ENCODE peak calls at places on chromosomes 1 and 21, in four cellular contexts. R is endothelial cell of umbilical vein, F is ascending aorta, B is neural progenitor cell. X is an unnamed sample.

GRCh38 chr1:194289569-194290266 is 1103.3 kb upstream of the B3GALT2 start:
- DNase-seq in R (no peak), F (no peak), B (no peak), X (no peak)

GRCh38 chr21:45590246-45590725 is 48.0 kb upstream of the SLC19A1 start:
- DNase-seq in R (peak; percentile 30), F (no peak), B (peak; percentile 80), X (peak; percentile 64)

GRCh38 chr1:164622057-164622840 is 63.3 kb downstream of the PBX1 start:
- DNase-seq in R (no peak), F (no peak), B (no peak), X (no peak)

GRCh38 chr1:180581635-180582039 is 22.9 kb downstream of the OVAAL start:
- DNase-seq in R (no peak), F (no peak), B (no peak), X (no peak)

GRCh38 chr1:33429332-33429731 is 1.6 kb downstream of the PHC2 start:
- DNase-seq in R (no peak), F (no peak), B (peak; percentile 44), X (no peak)

GRCh38 chr21:39114871-39115658 is 68.2 kb downstream of the PSMG1 start:
- DNase-seq in R (no peak), F (no peak), B (no peak), X (no peak)

GRCh38 chr1:26317612-26318337 is at the start of gene CD52:
- DNase-seq in R (no peak), F (no peak), B (peak; percentile 63), X (no peak)

GRCh38 chr1:201593200-201593828 is 54.4 kb downstream of the NAV1 start:
- DNase-seq in R (peak; percentile 85), F (no peak), B (no peak), X (no peak)

GRCh38 chr1:76901158-76901767 is 34.0 kb downstream of the ST6GALNAC5 start:
- DNase-seq in R (peak; percentile 41), F (no peak), B (peak; percentile 71), X (peak; percentile 27)

GRCh38 chr1:147812799-147813198 is 52.4 kb upstream of the GJA5 start:
- DNase-seq in R (no peak), F (no peak), B (no peak), X (no peak)

GRCh38 chr1:97277891-97278662 is 556.5 kb downstream of the PTBP2 start:
- DNase-seq in R (peak; percentile 79), F (no peak), B (no peak), X (no peak)

GRCh38 chr1:109239580-109240068 is 9.7 kb upstream of the CELSR2 start:
- DNase-seq in R (peak; percentile 18), F (no peak), B (peak; percentile 78), X (peak; percentile 48)

GRCh38 chr1:153389394-153389793 is 1.5 kb downstream of the S100A8 start:
- DNase-seq in R (no peak), F (no peak), B (no peak), X (no peak)

GRCh38 chr1:26771643-26772321 is 16.0 kb upstream of the PIGV start:
- DNase-seq in R (peak; percentile 75), F (no peak), B (no peak), X (no peak)

GRCh38 chr21:42221581-42222345 is 2.8 kb downstream of the ABCG1 start:
- DNase-seq in R (peak; percentile 69), F (no peak), B (no peak), X (no peak)

GRCh38 chr1:241579434-241579833 is 47.3 kb downstream of the KMO start:
- DNase-seq in R (no peak), F (no peak), B (no peak), X (no peak)

GRCh38 chr1:47944561-47944960 is 52.6 kb downstream of the TRABD2B start:
- DNase-seq in R (no peak), F (no peak), B (no peak), X (no peak)

GRCh38 chr1:192954705-192955265 is 104.4 kb downstream of the UCHL5 start:
- DNase-seq in R (no peak), F (no peak), B (no peak), X (no peak)

GRCh38 chr1:44640178-44640865 is 34.0 kb downstream of the TMEM53 start:
- DNase-seq in R (no peak), F (no peak), B (peak; percentile 37), X (no peak)

GRCh38 chr1:170407601-170408000 is 124.4 kb upstream of the GORAB start:
- DNase-seq in R (no peak), F (no peak), B (no peak), X (no peak)

GRCh38 chr1:111837398-111837797 is 81.7 kb downstream of the DDX20 start:
- DNase-seq in R (no peak), F (no peak), B (no peak), X (no peak)

GRCh38 chr1:57341721-57342120 is 82.1 kb downstream of the DAB1 start:
- DNase-seq in R (no peak), F (no peak), B (no peak), X (no peak)

GRCh38 chr1:14699596-14699995 is 101.1 kb downstream of the KAZN start:
- DNase-seq in R (no peak), F (no peak), B (no peak), X (no peak)

GRCh38 chr1:203200059-203200553 is 13.6 kb upstream of the CHI3L1 start:
- DNase-seq in R (no peak), F (no peak), B (no peak), X (no peak)

GRCh38 chr1:102853701-102854187 is 254.6 kb downstream of the COL11A1 start:
- DNase-seq in R (no peak), F (no peak), B (no peak), X (no peak)

GRCh38 chr1:109782927-109783326 is 19.2 kb upstream of the EPS8L3 start:
- DNase-seq in R (no peak), F (no peak), B (no peak), X (no peak)

GRCh38 chr1:228308628-228309547 is 97.7 kb downstream of the TRIM11 start:
- DNase-seq in R (no peak), F (no peak), B (no peak), X (no peak)

GRCh38 chr1:45306319-45306718 is 20.4 kb upstream of the HPDL start:
- DNase-seq in R (peak; percentile 25), F (no peak), B (peak; percentile 42), X (no peak)

GRCh38 chr1:42170779-42171621 is 6.5 kb upstream of the GUCA2A start:
- DNase-seq in R (no peak), F (no peak), B (no peak), X (no peak)

GRCh38 chr1:33255347-33256311 is 663 bp upstream of the ZNF362 start:
- DNase-seq in R (peak; percentile 28), F (peak; percentile 65), B (peak; percentile 79), X (peak; percentile 64)

GRCh38 chr1:25484096-25484495 is 53.4 kb downstream of the MACO1 start:
- DNase-seq in R (no peak), F (no peak), B (no peak), X (no peak)

GRCh38 chr1:109163549-109163948 is 49.6 kb downstream of the ELAPOR1 start:
- DNase-seq in R (no peak), F (no peak), B (no peak), X (no peak)

GRCh38 chr1:92886886-92887419 is 55.1 kb downstream of the RPL5 start:
- DNase-seq in R (no peak), F (no peak), B (no peak), X (no peak)

GRCh38 chr21:29318354-29318753 is 19.6 kb downstream of the BACH1 start:
- DNase-seq in R (no peak), F (no peak), B (no peak), X (no peak)

GRCh38 chr1:14451217-14451616 is 147.3 kb upstream of the KAZN start:
- DNase-seq in R (no peak), F (no peak), B (no peak), X (no peak)

DNA sequence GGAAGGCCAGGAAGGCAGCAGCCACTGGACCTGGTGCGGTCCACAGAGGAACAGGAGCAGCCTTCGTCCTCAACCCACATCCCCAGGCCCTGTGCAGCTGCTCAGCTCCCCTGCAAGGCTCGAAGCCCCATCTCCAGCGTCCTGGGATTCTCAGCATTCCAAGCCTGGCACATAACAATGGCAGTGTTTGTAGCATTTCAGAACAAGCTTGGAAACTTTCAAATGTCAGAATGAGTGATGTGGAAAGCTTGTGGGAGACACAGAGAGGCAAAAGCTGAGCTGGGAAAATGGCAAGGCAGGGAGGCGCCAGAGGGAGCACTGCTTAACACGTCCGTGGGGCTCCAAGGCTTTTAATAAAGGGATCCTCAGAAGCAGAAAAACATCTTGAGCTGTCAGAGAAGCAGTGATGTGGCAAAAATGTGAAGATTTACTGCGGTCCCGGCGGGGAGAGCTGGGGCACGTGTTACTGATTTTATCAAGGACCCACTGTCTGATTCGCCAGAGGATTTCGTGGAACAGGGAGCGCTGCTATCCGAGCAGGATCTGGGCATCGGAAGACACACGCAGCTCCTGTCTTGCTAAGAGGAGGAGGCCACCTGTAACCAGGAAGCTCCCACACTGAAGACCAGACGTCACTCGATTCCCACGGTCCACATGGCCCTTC is 38.1 kb downstream of the TOMM20 start:
- DNase-seq in R (peak; percentile 30), F (no peak), B (peak; percentile 89), X (peak; percentile 41)
- TF ChIP-seq CTCF in R (no peak), F (no peak), B (peak; percentile 18), X (no peak)

DNA sequence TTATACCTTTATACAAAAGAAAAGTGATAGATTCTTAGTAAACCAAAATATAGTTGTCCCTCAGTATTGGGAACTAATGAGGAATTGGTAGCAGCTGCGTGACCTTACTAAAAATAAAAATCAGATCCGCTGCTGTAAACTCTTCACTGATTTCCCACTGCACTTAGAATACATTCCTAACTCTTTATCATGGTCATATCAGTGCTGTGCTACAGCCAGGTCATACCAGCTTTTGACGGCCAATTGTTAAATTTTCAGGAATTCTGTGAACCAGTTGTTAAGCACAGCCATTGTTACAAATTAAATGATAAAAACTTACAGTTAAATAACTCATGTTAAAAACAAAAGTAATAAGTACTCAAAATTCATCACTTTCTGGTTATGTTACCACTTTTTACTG is 245.3 kb downstream of the GPR52 start:
- DNase-seq in R (no peak), F (no peak), B (no peak), X (no peak)
- TF ChIP-seq CTCF in R (no peak), F (no peak), B (no peak), X (no peak)

GRCh38 chr1:205227584-205228006 is at the start of gene TMCC2:
- DNase-seq in R (peak; percentile 81), F (peak; percentile 39), B (peak; percentile 99), X (peak; percentile 96)
- TF ChIP-seq CTCF in R (peak; percentile 6), F (no peak), B (no peak), X (no peak)

GRCh38 chr1:211328866-211329265 is 2.2 kb downstream of the TRAF5 start:
- DNase-seq in R (no peak), F (no peak), B (no peak), X (no peak)

GRCh38 chr1:211326140-211326527 is 499 bp upstream of the TRAF5 start:
- DNase-seq in R (peak; percentile 45), F (no peak), B (no peak), X (no peak)

GRCh38 chr1:211328084-211328694 is 1.6 kb downstream of the TRAF5 start:
- DNase-seq in R (no peak), F (no peak), B (no peak), X (no peak)

GRCh38 chr1:211326528-211327340 is at the start of gene TRAF5:
- DNase-seq in R (peak; percentile 40), F (no peak), B (peak; percentile 79), X (peak; percentile 79)

DNA sequence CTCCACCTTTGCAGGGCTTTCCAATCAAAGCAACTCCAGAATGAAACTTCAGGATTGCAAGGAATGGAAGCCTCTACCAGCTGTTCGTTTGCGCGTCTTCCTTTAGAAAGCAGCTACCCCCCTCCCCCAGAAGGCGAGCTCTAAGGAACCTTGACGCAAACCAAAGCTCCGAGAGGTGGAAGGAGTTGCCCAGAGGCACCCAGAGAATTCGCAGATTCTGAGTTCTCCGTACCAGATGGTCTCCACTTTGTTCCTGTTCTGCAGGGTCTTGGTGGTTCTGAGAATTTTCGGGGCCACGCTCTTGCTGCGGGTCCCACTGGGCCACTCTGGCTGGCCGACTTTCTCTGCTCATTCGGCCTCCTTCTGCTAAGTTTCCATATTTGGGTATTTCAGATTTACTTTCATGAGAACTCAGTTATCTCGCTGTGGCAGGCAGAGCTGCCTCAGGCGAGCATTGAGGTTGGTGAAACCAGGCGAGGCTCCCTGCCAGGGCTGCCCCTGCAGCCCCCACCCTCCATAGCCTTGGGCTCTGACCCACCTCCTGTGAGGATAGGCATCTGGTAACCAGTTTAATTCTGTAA is 798 bp downstream of the TRAF5 start:
- DNase-seq in R (peak; percentile 49), F (no peak), B (peak; percentile 66), X (no peak)
- TF ChIP-seq CTCF in R (no peak), F (no peak), B (no peak), X (no peak)

X was measured in nephron progenitor cell.